ENCODE peak calls at places on chromosomes 13 and 19, in six cellular contexts. N is tibial nerve, G is A673, S is neural progenitor cell, T is epithelial cell of proximal tubule, D is HFF-Myc. M is an unnamed sample.

GRCh38 chr13:50679321-50679720 is 164.2 kb downstream of the DLEU7 start:
- DNase-seq in N (no peak), T (no peak), G (no peak), D (no peak), S (no peak), M (peak)

GRCh38 chr19:32264568-32264967 is 80.8 kb upstream of the ZNF507 start:
- DNase-seq in D (no peak), T (no peak), S (no peak), N (no peak), G (no peak), M (no peak)

GRCh38 chr19:38773469-38774177 is at the start of gene LGALS7:
- DNase-seq in S (no peak), G (no peak), D (no peak), N (no peak), T (no peak), M (no peak)

GRCh38 chr19:54364775-54365257 is at the start of gene LAIR1:
- DNase-seq in N (peak), T (no peak), D (no peak), S (no peak), G (no peak), M (no peak)

GRCh38 chr19:36266375-36266961 is 51.6 kb downstream of the ZNF146 start:
- DNase-seq in T (no peak), G (no peak), S (no peak), D (no peak), N (no peak), M (no peak)

GRCh38 chr19:48724796-48725753 is 5.5 kb upstream of the MAMSTR start:
- DNase-seq in T (peak), N (peak), G (peak), S (peak), D (peak), M (peak)

GRCh38 chr13:105936816-105937215 is 598.6 kb downstream of the EFNB2 start:
- DNase-seq in G (no peak), S (no peak), D (no peak), T (no peak), N (no peak), M (peak)

GRCh38 chr19:43524922-43525835 is 1.8 kb downstream of the ETHE1 start:
- DNase-seq in T (no peak), G (peak), S (peak), D (no peak), N (peak), M (peak)

GRCh38 chr13:23020246-23020843 is 160.4 kb upstream of the SGCG start:
- DNase-seq in G (peak), N (peak), T (no peak), D (peak), S (peak), M (peak)

GRCh38 chr19:55173717-55174409 is 6.2 kb downstream of the SYT5 start:
- DNase-seq in N (no peak), T (no peak), D (no peak), S (peak), G (peak), M (peak)

GRCh38 chr19:56297010-56297409 is 17.6 kb downstream of the ZSCAN5A start:
- DNase-seq in G (no peak), S (no peak), T (no peak), N (no peak), D (no peak), M (no peak)

GRCh38 chr19:9883764-9884163 is 48.6 kb downstream of the PIN1 start:
- DNase-seq in S (no peak), N (no peak), D (no peak), T (no peak), G (no peak), M (no peak)

GRCh38 chr13:77833331-77833863 is 85.2 kb downstream of the EDNRB start:
- DNase-seq in S (peak), T (no peak), G (peak), N (peak), D (no peak), M (peak)

GRCh38 chr19:3852614-3853254 is 16.1 kb downstream of the ZFR2 start:
- DNase-seq in S (no peak), T (peak), D (peak), G (peak), N (no peak), M (peak)

GRCh38 chr13:73800011-73800410 is 334.2 kb downstream of the KLF12 start:
- DNase-seq in S (no peak), G (no peak), D (no peak), N (no peak), T (no peak), M (no peak)

GRCh38 chr13:114151565-114152284 is 19.3 kb upstream of the RASA3 start:
- DNase-seq in D (no peak), T (no peak), S (no peak), N (no peak), G (peak), M (no peak)

GRCh38 chr13:92826197-92826596 is 400.4 kb upstream of the GPC6 start:
- DNase-seq in S (no peak), T (no peak), N (no peak), G (no peak), D (no peak), M (no peak)

GRCh38 chr13:27022571-27023311 is 148.9 kb downstream of the USP12 start:
- DNase-seq in G (no peak), S (no peak), D (no peak), T (no peak), N (no peak), M (peak)

GRCh38 chr13:80654638-80655249 is 313.8 kb upstream of the SPRY2 start:
- DNase-seq in D (no peak), S (no peak), T (no peak), G (no peak), N (no peak), M (peak)

GRCh38 chr13:34543836-34544235 is 398.2 kb upstream of the NBEA start:
- DNase-seq in D (no peak), S (no peak), G (no peak), T (no peak), N (no peak), M (no peak)

GRCh38 chr19:12884926-12885748 is 1.9 kb downstream of the KLF1 start:
- DNase-seq in S (peak), D (no peak), N (no peak), T (no peak), G (peak), M (peak)

GRCh38 chr19:38319421-38320258 is at the start of gene KCNK6:
- DNase-seq in N (peak), S (peak), T (no peak), G (no peak), D (no peak), M (no peak)

GRCh38 chr13:35723061-35723461 is 246.6 kb upstream of the MAB21L1 start:
- DNase-seq in G (no peak), T (no peak), S (no peak), D (no peak), N (peak), M (no peak)

GRCh38 chr19:38809592-38810252 is 3.0 kb downstream of the LGALS4 start:
- DNase-seq in T (no peak), G (no peak), D (no peak), N (no peak), S (no peak), M (no peak)

GRCh38 chr19:18164072-18164471 is 9.5 kb upstream of the IFI30 start:
- DNase-seq in S (no peak), N (no peak), G (no peak), D (no peak), T (no peak), M (no peak)

GRCh38 chr19:10620786-10621185 is 4.6 kb upstream of the SLC44A2 start:
- DNase-seq in S (no peak), G (no peak), D (no peak), N (no peak), T (no peak), M (no peak)

GRCh38 chr19:30123109-30123508 is 181.1 kb downstream of the URI1 start:
- DNase-seq in D (no peak), G (no peak), S (no peak), T (no peak), N (no peak), M (no peak)

GRCh38 chr13:42232671-42233070 is 39.3 kb upstream of the AKAP11 start:
- DNase-seq in T (no peak), G (peak), S (no peak), N (no peak), D (no peak), M (no peak)

GRCh38 chr13:110070511-110071120 is 236.3 kb downstream of the COL4A1 start:
- DNase-seq in S (no peak), G (no peak), D (no peak), T (peak), N (no peak), M (peak)

GRCh38 chr19:58209577-58209976 is 19.1 kb upstream of the ZNF544 start:
- DNase-seq in N (no peak), T (no peak), S (no peak), D (no peak), G (no peak), M (no peak)
- H3K4me3 ChIP-seq in N (no peak), T (no peak), S (no peak), D (no peak), G (no peak), M (no peak)

GRCh38 chr19:40144947-40145748 is 46.1 kb upstream of the MAP3K10 start:
- DNase-seq in T (no peak), N (no peak), S (no peak), G (peak), D (no peak), M (no peak)
- TF ChIP-seq CTCF in T (no peak), N (no peak), S (no peak), G (no peak), D (no peak), M (no peak)

GRCh38 chr19:7645656-7646425 is 8.9 kb downstream of the STXBP2 start:
- DNase-seq in S (no peak), T (no peak), N (no peak), D (no peak), G (no peak), M (no peak)
- H3K4me3 ChIP-seq in S (no peak), T (no peak), N (no peak), D (no peak), G (no peak), M (no peak)

DNA sequence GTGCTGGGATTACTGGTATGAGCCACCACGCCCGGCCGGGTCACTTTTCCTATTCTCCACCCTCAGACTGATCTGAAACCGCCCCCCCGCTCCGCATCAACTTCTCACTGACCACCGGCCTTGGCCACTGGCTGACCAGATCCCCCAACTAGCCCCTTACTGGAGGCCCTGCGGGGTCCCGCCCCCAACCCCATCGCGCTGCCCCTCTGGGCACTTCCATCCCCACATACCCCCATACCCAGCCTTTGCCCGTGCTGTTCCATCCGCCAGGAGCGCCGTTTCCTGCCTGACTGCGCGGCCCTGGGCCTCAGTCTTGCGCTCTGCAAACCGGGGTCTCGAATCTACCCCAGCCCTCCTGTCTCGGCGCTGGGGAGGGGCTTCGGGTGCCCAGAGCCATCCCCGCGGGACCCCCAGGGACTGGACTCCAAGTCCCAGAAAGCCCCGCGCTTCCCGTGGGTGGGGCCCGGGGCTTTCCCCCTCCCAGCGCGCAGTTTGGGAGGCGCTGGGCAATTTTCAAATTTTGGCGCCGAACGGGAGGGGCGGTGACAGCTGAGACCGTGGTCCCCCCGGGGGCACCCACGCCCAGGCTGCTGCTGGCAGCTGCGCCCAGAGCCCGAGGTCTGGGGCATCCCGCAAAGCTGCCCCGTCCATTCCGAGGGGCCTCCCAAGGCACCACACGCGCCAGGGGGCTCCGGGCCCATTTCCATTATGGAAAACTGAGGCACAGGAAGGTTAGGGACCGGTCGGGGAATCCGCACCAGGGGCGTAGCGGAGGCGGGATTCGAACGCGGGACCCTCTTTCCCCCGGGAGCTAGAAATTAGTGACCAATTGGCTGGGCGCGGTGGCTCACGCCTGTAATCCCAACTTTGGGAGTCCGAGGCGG is 5.2 kb upstream of the LMNB2 start:
- DNase-seq in D (no peak), T (no peak), G (peak), S (peak), N (no peak), M (peak)
- TF ChIP-seq CTCF in D (peak), T (peak), G (peak), S (peak), N (no peak), M (peak)